ENCODE peak calls at places on chromosome 15, in ten cellular contexts. R is HFFc6; D is HFF-Myc; X is EL; P is pancreas; L is NCI-H524; A is GM04504; Z is KG1; Y is central memory CD4-positive, alpha-beta T cell; J is memory B cell. S is an unnamed sample.

GRCh38 chr15:58410353-58410752 is 21.4 kb upstream of the LIPC start:
- DNase-seq in J (no peak), A (no peak), P (no peak), D (no peak), L (no peak), Z (no peak), R (no peak), Y (peak), X (no peak), S (no peak)

GRCh38 chr15:41790756-41791546 is 16.7 kb downstream of the MAPKBP1 start:
- DNase-seq in J (no peak), Z (no peak), P (no peak), Y (no peak), X (peak), R (peak), D (peak), A (no peak), L (no peak), S (no peak)

GRCh38 chr15:70319466-70319865 is 221.7 kb upstream of the TLE3 start:
- DNase-seq in J (peak), X (no peak), R (no peak), Y (no peak), D (no peak), P (no peak), Z (no peak), A (no peak), L (no peak), S (no peak)

GRCh38 chr15:70320077-70320830 is 222.5 kb upstream of the TLE3 start:
- DNase-seq in X (no peak), Z (no peak), P (no peak), D (no peak), L (no peak), A (no peak), Y (no peak), J (peak), R (no peak), S (no peak)

GRCh38 chr15:51758645-51759044 is 7.2 kb downstream of the TMOD2 start:
- DNase-seq in P (no peak), D (no peak), L (peak), Z (no peak), X (peak), J (no peak), A (peak), Y (no peak), R (peak), S (no peak)

GRCh38 chr15:36940207-36940606 is 160.1 kb downstream of the MEIS2 start:
- DNase-seq in A (no peak), R (no peak), L (no peak), X (no peak), Z (no peak), D (no peak), P (no peak), J (no peak), Y (no peak), S (no peak)

GRCh38 chr15:66193066-66193465 is 60.5 kb downstream of the MEGF11 start:
- DNase-seq in L (no peak), R (peak), D (no peak), A (no peak), X (no peak), Y (no peak), Z (no peak), P (no peak), J (no peak), S (no peak)

GRCh38 chr15:43903864-43904290 is 77.1 kb downstream of the WDR76 start:
- DNase-seq in D (peak), R (peak), P (peak), L (peak), A (peak), J (peak), Z (peak), Y (peak), X (peak), S (peak)

GRCh38 chr15:39756806-39757522 is 25.7 kb downstream of the FSIP1 start:
- DNase-seq in R (peak), P (peak), J (peak), D (peak), Z (peak), X (peak), Y (peak), L (no peak), A (peak), S (peak)

GRCh38 chr15:47383102-47383501 is 334.2 kb upstream of the SEMA6D start:
- DNase-seq in J (no peak), X (no peak), Z (no peak), A (no peak), L (peak), R (no peak), P (no peak), D (no peak), Y (no peak), S (no peak)

GRCh38 chr15:79673416-79674123 is 223.2 kb downstream of the MTHFS start:
- DNase-seq in X (peak), J (no peak), P (no peak), Z (no peak), A (peak), Y (no peak), R (peak), D (peak), L (no peak), S (no peak)

GRCh38 chr15:94582368-94582767 is 351.0 kb downstream of the MCTP2 start:
- DNase-seq in X (no peak), D (no peak), Z (no peak), L (no peak), P (no peak), Y (no peak), A (no peak), R (no peak), J (no peak), S (no peak)

GRCh38 chr15:80480909-80481308 is 76.7 kb downstream of the ARNT2 start:
- DNase-seq in Z (no peak), Y (no peak), A (peak), P (peak), X (peak), D (no peak), J (no peak), L (no peak), R (peak), S (peak)

GRCh38 chr15:65944404-65944803 is 75.1 kb downstream of the RAB11A start:
- DNase-seq in L (no peak), X (no peak), Z (no peak), D (no peak), A (no peak), Y (no peak), R (no peak), P (no peak), J (no peak), S (no peak)

GRCh38 chr15:63156708-63157065 is 590 bp downstream of the RPS27L start:
- DNase-seq in X (peak), Y (no peak), J (no peak), D (no peak), A (no peak), Z (no peak), P (peak), L (no peak), R (peak), S (no peak)

GRCh38 chr15:67547064-67547463 is 4.6 kb downstream of the MAP2K5 start:
- DNase-seq in J (no peak), L (no peak), Y (no peak), A (no peak), R (no peak), Z (no peak), D (no peak), P (no peak), X (no peak), S (no peak)

GRCh38 chr15:52005748-52006701 is 13.0 kb upstream of the MAPK6 start:
- DNase-seq in P (no peak), X (peak), J (no peak), Y (no peak), D (no peak), Z (no peak), R (peak), L (no peak), A (no peak), S (no peak)

GRCh38 chr15:66489179-66489791 is 8.3 kb downstream of the SNAPC5 start:
- DNase-seq in P (no peak), L (no peak), Z (no peak), Y (no peak), A (no peak), X (no peak), J (no peak), R (no peak), D (no peak), S (no peak)

GRCh38 chr15:80072285-80072684 is 12.8 kb downstream of the ZFAND6 start:
- DNase-seq in L (peak), J (no peak), D (peak), X (peak), A (peak), Y (peak), P (peak), R (peak), Z (peak), S (peak)

GRCh38 chr15:35616436-35617271 is 70.7 kb upstream of the DPH6 start:
- DNase-seq in D (peak), A (no peak), X (no peak), Y (no peak), R (no peak), P (no peak), Z (no peak), L (no peak), J (no peak), S (no peak)

GRCh38 chr15:41429003-41429890 is 12.4 kb downstream of the RTF1 start:
- DNase-seq in D (no peak), Z (no peak), A (no peak), R (no peak), J (no peak), P (no peak), X (no peak), L (no peak), Y (no peak), S (no peak)

GRCh38 chr15:35141743-35142356 is 56.8 kb upstream of the NANOGP8 start:
- DNase-seq in J (no peak), A (peak), L (no peak), P (no peak), D (peak), Z (no peak), R (peak), Y (no peak), X (peak), S (peak)

GRCh38 chr15:45088801-45089711 is 24.9 kb downstream of the DUOX2 start:
- DNase-seq in X (peak), R (no peak), P (no peak), Y (no peak), J (no peak), L (no peak), A (no peak), Z (no peak), D (no peak), S (no peak)

GRCh38 chr15:29058903-29059539 is 173.2 kb downstream of the APBA2 start:
- DNase-seq in R (no peak), X (no peak), Y (no peak), Z (no peak), D (no peak), A (no peak), L (no peak), J (no peak), P (no peak), S (no peak)

GRCh38 chr15:92839696-92840095 is 60.4 kb upstream of the CHD2 start:
- DNase-seq in L (peak), D (no peak), X (no peak), R (no peak), A (no peak), Z (no peak), J (no peak), P (no peak), Y (no peak), S (no peak)

GRCh38 chr15:57220220-57220619 is 156.1 kb upstream of the CGNL1 start:
- DNase-seq in Z (no peak), Y (no peak), R (peak), D (peak), L (no peak), X (peak), J (no peak), A (peak), P (no peak), S (peak)

GRCh38 chr15:101323793-101324505 is 28.9 kb upstream of the SNRPA1 start:
- DNase-seq in D (no peak), Y (no peak), J (no peak), Z (no peak), L (no peak), P (no peak), A (no peak), R (no peak), X (no peak), S (no peak)

GRCh38 chr15:100914876-100915275 is 4.3 kb upstream of the LRRK1 start:
- DNase-seq in P (no peak), R (peak), Y (no peak), D (no peak), Z (no peak), L (no peak), X (peak), J (no peak), A (no peak), S (no peak)

GRCh38 chr15:38992541-38993334 is 428.1 kb upstream of the RASGRP1 start:
- DNase-seq in L (no peak), Y (no peak), J (no peak), D (no peak), R (no peak), A (no peak), Z (no peak), P (no peak), X (no peak), S (no peak)

GRCh38 chr15:46120713-46121112 is 485.9 kb downstream of the SQOR start:
- DNase-seq in J (no peak), L (no peak), Y (no peak), A (no peak), R (no peak), X (no peak), P (no peak), D (peak), Z (no peak), S (no peak)

GRCh38 chr15:33256874-33257273 is 53.9 kb upstream of the RYR3 start:
- DNase-seq in J (no peak), L (no peak), P (no peak), A (no peak), R (no peak), Z (no peak), D (no peak), X (no peak), Y (no peak), S (no peak)

GRCh38 chr15:40052604-40053003 is 13.6 kb upstream of the SRP14 start:
- DNase-seq in X (no peak), D (no peak), Y (no peak), L (no peak), R (no peak), J (no peak), P (no peak), Z (no peak), A (no peak), S (no peak)

GRCh38 chr15:35937380-35937779 is 391.4 kb upstream of the DPH6 start:
- DNase-seq in X (no peak), D (no peak), L (no peak), J (no peak), R (no peak), P (no peak), A (no peak), Y (no peak), Z (no peak), S (no peak)

GRCh38 chr15:85518979-85519761 is 138.8 kb downstream of the AKAP13 start:
- DNase-seq in X (no peak), Y (no peak), R (no peak), D (no peak), A (no peak), P (no peak), L (no peak), J (no peak), Z (no peak), S (no peak)

GRCh38 chr15:67161881-67162280 is 92.6 kb downstream of the AAGAB start:
- DNase-seq in P (no peak), Y (no peak), J (no peak), R (no peak), Z (no peak), A (no peak), X (no peak), D (no peak), L (no peak), S (no peak)

GRCh38 chr15:89401636-89402252 is 67.1 kb upstream of the POLG start:
- DNase-seq in Y (no peak), Z (no peak), D (peak), J (no peak), R (peak), P (no peak), A (no peak), L (no peak), X (peak), S (peak)

GRCh38 chr15:82571722-82572222 is 31.5 kb upstream of the RPS17 start:
- DNase-seq in Z (no peak), L (peak), J (no peak), X (peak), R (peak), A (peak), Y (no peak), D (peak), P (peak), S (peak)

GRCh38 chr15:85636351-85636750 is 158.4 kb downstream of the KLHL25 start:
- DNase-seq in Y (no peak), Z (no peak), L (no peak), A (no peak), P (no peak), D (no peak), J (no peak), X (no peak), R (no peak), S (no peak)

GRCh38 chr15:26972636-26973035 is 1.7 kb downstream of the GABRG3 start:
- DNase-seq in X (no peak), J (no peak), P (no peak), D (no peak), R (no peak), L (no peak), Z (no peak), A (no peak), Y (no peak), S (no peak)

GRCh38 chr15:95325763-95326688 is 1004.5 kb upstream of the NR2F2 start:
- DNase-seq in D (no peak), L (no peak), Z (no peak), X (no peak), Y (no peak), R (no peak), A (no peak), J (no peak), P (no peak), S (no peak)

S was measured in AG04450.